ENCODE peak calls at places on chromosomes 16 and 17, in four cellular contexts. C is K562, F is HepG2, N is H1. Q is an unnamed sample.
A peak's percentile ranks its signal among the peaks of the same experiment; 100 is the strongest.

GRCh38 chr17:44279586-44280344 is 11.8 kb upstream of the SLC4A1 start:
- DNase-seq in C (peak; percentile 92), F (peak; percentile 86), N (peak; percentile 74), Q (no peak)

GRCh38 chr16:74449470-74449869 is 28.2 kb upstream of the CLEC18B start:
- DNase-seq in C (no peak), F (no peak), N (no peak), Q (peak; percentile 35)

GRCh38 chr16:56988161-56988947 is 1.0 kb upstream of the NLRC5 start:
- DNase-seq in C (no peak), F (no peak), N (no peak), Q (no peak)

GRCh38 chr16:19781196-19781595 is 63.1 kb downstream of the IQCK start:
- DNase-seq in C (no peak), F (no peak), N (peak; percentile 8), Q (no peak)

GRCh38 chr17:65522751-65523404 is 38.6 kb downstream of the AXIN2 start:
- DNase-seq in C (no peak), F (no peak), N (no peak), Q (no peak)

GRCh38 chr16:68116256-68116853 is 31.2 kb downstream of the NFATC3 start:
- DNase-seq in C (peak; percentile 42), F (no peak), N (no peak), Q (peak; percentile 29)

GRCh38 chr16:66269631-66270332 is 96.7 kb upstream of the CDH5 start:
- DNase-seq in C (no peak), F (no peak), N (no peak), Q (no peak)

GRCh38 chr17:43753488-43754129 is 5.0 kb downstream of the SOST start:
- DNase-seq in C (peak; percentile 23), F (no peak), N (no peak), Q (no peak)

GRCh38 chr16:3101018-3101840 is 2.1 kb upstream of the ZSCAN10 start:
- DNase-seq in C (peak; percentile 85), F (peak; percentile 65), N (peak; percentile 68), Q (peak; percentile 65)

GRCh38 chr16:81189100-81189664 is 49.3 kb upstream of the BCO1 start:
- DNase-seq in C (peak; percentile 62), F (no peak), N (no peak), Q (no peak)

GRCh38 chr17:7782237-7782636 is 51.8 kb upstream of the KDM6B start:
- DNase-seq in C (no peak), F (no peak), N (no peak), Q (peak; percentile 20)

GRCh38 chr17:31252741-31253140 is 44.3 kb downstream of the OMG start:
- DNase-seq in C (no peak), F (no peak), N (no peak), Q (no peak)
- TF ChIP-seq RFX5 in C (no peak), F (no peak), N (no peak), Q (no peak)

GRCh38 chr17:80880650-80880989 is 111.0 kb upstream of the CHMP6 start:
- DNase-seq in C (no peak), F (no peak), N (no peak), Q (no peak)

GRCh38 chr17:80877829-80878303 is 113.8 kb upstream of the CHMP6 start:
- DNase-seq in C (no peak), F (no peak), N (no peak), Q (no peak)

GRCh38 chr17:80881321-80881720 is 110.3 kb upstream of the CHMP6 start:
- DNase-seq in C (no peak), F (no peak), N (no peak), Q (no peak)

GRCh38 chr17:80882323-80882722 is 109.3 kb upstream of the CHMP6 start:
- DNase-seq in C (no peak), F (no peak), N (no peak), Q (no peak)

GRCh38 chr17:80879723-80880649 is 111.7 kb upstream of the CHMP6 start:
- DNase-seq in C (no peak), F (no peak), N (no peak), Q (no peak)
- TF ChIP-seq RNF2 in C (no peak), F (no peak), N (no peak), Q (no peak)

DNA sequence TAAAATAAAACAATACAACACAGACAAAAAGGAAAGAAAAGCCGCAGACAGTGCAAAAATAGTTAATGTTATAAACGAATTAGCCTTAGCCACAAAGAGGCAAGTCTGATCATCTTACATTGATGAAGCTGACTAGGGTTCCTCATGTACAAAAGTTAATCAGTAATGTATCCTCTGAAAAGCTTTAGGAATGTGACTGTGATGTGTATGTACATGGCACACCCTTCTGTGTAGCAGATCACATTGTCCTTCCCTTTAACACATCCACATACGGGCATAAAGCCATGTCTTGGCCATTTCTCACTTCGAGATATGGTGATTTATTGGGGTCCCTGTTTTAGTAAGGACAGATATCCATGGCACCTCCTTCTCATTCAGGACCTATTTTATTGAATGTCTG is 1327.5 kb upstream of the CDH8 start:
- DNase-seq in C (no peak), F (peak; percentile 1), N (no peak), Q (no peak)
- TF ChIP-seq RFX5 in C (no peak), F (no peak), N (no peak), Q (no peak)

DNA sequence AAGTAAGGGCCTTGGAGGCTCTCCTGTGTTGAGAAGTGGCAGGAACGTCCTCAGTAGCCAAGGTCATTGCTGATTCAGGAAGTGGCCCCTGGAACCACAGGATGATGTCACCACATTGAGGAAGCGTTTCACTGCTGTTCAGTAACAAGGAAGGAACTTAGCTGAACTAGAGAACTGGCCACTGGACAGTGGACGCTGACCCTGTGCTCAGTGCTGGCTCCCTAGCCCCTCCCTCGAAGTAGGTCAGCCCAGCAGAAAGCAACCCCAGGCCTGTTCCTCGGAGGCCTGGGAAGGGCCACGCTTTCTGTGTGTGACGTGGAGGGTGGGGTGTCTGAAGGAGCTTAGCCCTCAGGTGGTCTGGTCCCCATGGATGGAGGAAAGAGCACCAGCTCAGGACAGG is 58.3 kb downstream of the B9D1 start:
- DNase-seq in C (peak; percentile 72), F (peak; percentile 37), N (no peak), Q (no peak)
- TF ChIP-seq RNF2 in C (no peak), F (no peak), N (no peak), Q (no peak)

GRCh38 chr17:80877095-80877828 is 114.4 kb upstream of the CHMP6 start:
- DNase-seq in C (no peak), F (no peak), N (no peak), Q (no peak)

GRCh38 chr17:80882926-80883685 is 108.5 kb upstream of the CHMP6 start:
- DNase-seq in C (no peak), F (no peak), N (no peak), Q (no peak)

GRCh38 chr17:80874866-80875445 is 116.7 kb upstream of the CHMP6 start:
- DNase-seq in C (no peak), F (no peak), N (no peak), Q (no peak)

GRCh38 chr17:80883831-80884735 is 107.6 kb upstream of the CHMP6 start:
- DNase-seq in C (no peak), F (no peak), N (no peak), Q (no peak)

GRCh38 chr17:80878876-80879722 is 112.5 kb upstream of the CHMP6 start:
- DNase-seq in C (no peak), F (no peak), N (no peak), Q (no peak)
- TF ChIP-seq RFX5 in C (no peak), F (no peak), N (no peak), Q (no peak)